ENCODE peak calls at places on chromosomes 5 and 9, in six cellular contexts. One of them, this sample, is unnamed.

GRCh38 chr5:128201065-128201926 is 117.7 kb downstream of the SLC12A2 start:
- DNase-seq in GM23338: peak
- DNase-seq in endodermal cell: peak
- DNase-seq in AG09309: no peak
- DNase-seq in MCF 10A: peak
- DNase-seq in lung: peak
- DNase-seq in this sample: no peak

GRCh38 chr9:120783611-120784047 is 9.6 kb downstream of the FBXW2 start:
- DNase-seq in GM23338: no peak
- DNase-seq in endodermal cell: no peak
- DNase-seq in AG09309: peak
- DNase-seq in MCF 10A: peak
- DNase-seq in lung: no peak
- DNase-seq in this sample: no peak

GRCh38 chr9:6757132-6757987 is at the start of gene KDM4C:
- DNase-seq in GM23338: peak
- DNase-seq in endodermal cell: peak
- DNase-seq in AG09309: peak
- DNase-seq in MCF 10A: peak
- DNase-seq in lung: peak
- DNase-seq in this sample: peak

GRCh38 chr5:95113489-95113888 is 171.4 kb downstream of the MCTP1 start:
- DNase-seq in GM23338: peak
- DNase-seq in endodermal cell: peak
- DNase-seq in AG09309: peak
- DNase-seq in MCF 10A: no peak
- DNase-seq in lung: no peak
- DNase-seq in this sample: no peak

GRCh38 chr9:113219186-113219936 is 1.7 kb downstream of the FKBP15 start:
- DNase-seq in GM23338: no peak
- DNase-seq in endodermal cell: no peak
- DNase-seq in AG09309: no peak
- DNase-seq in MCF 10A: no peak
- DNase-seq in lung: no peak
- DNase-seq in this sample: no peak

GRCh38 chr5:41112486-41113455 is 41.6 kb upstream of the MROH2B start:
- DNase-seq in GM23338: no peak
- DNase-seq in endodermal cell: no peak
- DNase-seq in AG09309: peak
- DNase-seq in MCF 10A: no peak
- DNase-seq in lung: no peak
- DNase-seq in this sample: peak

GRCh38 chr9:20378851-20379250 is 243.4 kb downstream of the MLLT3 start:
- DNase-seq in GM23338: no peak
- DNase-seq in endodermal cell: no peak
- DNase-seq in AG09309: no peak
- DNase-seq in MCF 10A: no peak
- DNase-seq in lung: no peak
- DNase-seq in this sample: no peak

GRCh38 chr9:118059520-118060278 is 355.5 kb downstream of the TLR4 start:
- DNase-seq in GM23338: peak
- DNase-seq in endodermal cell: peak
- DNase-seq in AG09309: no peak
- DNase-seq in MCF 10A: peak
- DNase-seq in lung: no peak
- DNase-seq in this sample: no peak

GRCh38 chr9:77022783-77023440 is 3.5 kb downstream of the FOXB2 start:
- DNase-seq in GM23338: peak
- DNase-seq in endodermal cell: peak
- DNase-seq in AG09309: no peak
- DNase-seq in MCF 10A: no peak
- DNase-seq in lung: no peak
- DNase-seq in this sample: no peak

GRCh38 chr5:172881691-172882370 is 47.8 kb downstream of the ERGIC1 start:
- DNase-seq in GM23338: no peak
- DNase-seq in endodermal cell: no peak
- DNase-seq in AG09309: no peak
- DNase-seq in MCF 10A: no peak
- DNase-seq in lung: no peak
- DNase-seq in this sample: no peak

GRCh38 chr5:133246053-133246370 is 194.2 kb downstream of the HSPA4 start:
- DNase-seq in GM23338: no peak
- DNase-seq in endodermal cell: no peak
- DNase-seq in AG09309: no peak
- DNase-seq in MCF 10A: no peak
- DNase-seq in lung: no peak
- DNase-seq in this sample: no peak

GRCh38 chr5:111697881-111698757 is 58.9 kb downstream of the NREP start:
- DNase-seq in GM23338: peak
- DNase-seq in endodermal cell: peak
- DNase-seq in AG09309: peak
- DNase-seq in MCF 10A: peak
- DNase-seq in lung: no peak
- DNase-seq in this sample: no peak
- TF ChIP-seq CTCF in GM23338: peak
- TF ChIP-seq CTCF in endodermal cell: peak
- TF ChIP-seq CTCF in AG09309: peak
- TF ChIP-seq CTCF in MCF 10A: no peak
- TF ChIP-seq CTCF in lung: no peak
- TF ChIP-seq CTCF in this sample: peak

DNA sequence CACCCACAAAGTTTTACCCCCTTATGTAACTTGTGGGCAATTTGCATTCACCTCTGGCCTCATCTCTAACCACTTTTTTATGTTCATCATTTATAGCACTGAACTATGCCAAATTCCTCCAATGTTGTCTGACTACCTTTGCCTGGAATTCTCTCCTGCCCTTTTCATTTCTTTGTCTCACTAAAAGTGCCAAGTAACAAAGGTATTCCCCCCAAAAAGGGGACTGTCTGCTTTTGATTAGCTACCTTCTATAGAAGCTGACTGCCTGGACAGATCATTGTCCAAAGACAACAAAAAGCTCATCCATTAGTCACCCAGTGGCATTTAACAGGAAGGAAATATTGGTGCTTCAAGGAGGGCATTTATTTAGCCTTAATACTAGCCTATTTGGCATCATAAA is 189.9 kb upstream of the VCAN start:
- DNase-seq in GM23338: no peak
- DNase-seq in endodermal cell: no peak
- DNase-seq in AG09309: peak
- DNase-seq in MCF 10A: peak
- DNase-seq in lung: no peak
- DNase-seq in this sample: no peak
- TF ChIP-seq CTCF in GM23338: no peak
- TF ChIP-seq CTCF in endodermal cell: no peak
- TF ChIP-seq CTCF in AG09309: no peak
- TF ChIP-seq CTCF in MCF 10A: no peak
- TF ChIP-seq CTCF in lung: no peak
- TF ChIP-seq CTCF in this sample: no peak

GRCh38 chr5:106174903-106175302 is 1495.8 kb downstream of the EFNA5 start:
- DNase-seq in GM23338: no peak
- DNase-seq in endodermal cell: no peak
- DNase-seq in AG09309: no peak
- DNase-seq in MCF 10A: peak
- DNase-seq in lung: no peak
- DNase-seq in this sample: no peak
- TF ChIP-seq CTCF in GM23338: no peak
- TF ChIP-seq CTCF in endodermal cell: no peak
- TF ChIP-seq CTCF in AG09309: no peak
- TF ChIP-seq CTCF in MCF 10A: no peak
- TF ChIP-seq CTCF in lung: no peak
- TF ChIP-seq CTCF in this sample: no peak

GRCh38 chr5:91182763-91183162 is 200.4 kb downstream of the ARRDC3 start:
- DNase-seq in GM23338: peak
- DNase-seq in endodermal cell: peak
- DNase-seq in AG09309: peak
- DNase-seq in MCF 10A: no peak
- DNase-seq in lung: no peak
- DNase-seq in this sample: no peak
- TF ChIP-seq CTCF in GM23338: no peak
- TF ChIP-seq CTCF in endodermal cell: peak
- TF ChIP-seq CTCF in AG09309: peak
- TF ChIP-seq CTCF in MCF 10A: no peak
- TF ChIP-seq CTCF in lung: no peak
- TF ChIP-seq CTCF in this sample: peak

DNA sequence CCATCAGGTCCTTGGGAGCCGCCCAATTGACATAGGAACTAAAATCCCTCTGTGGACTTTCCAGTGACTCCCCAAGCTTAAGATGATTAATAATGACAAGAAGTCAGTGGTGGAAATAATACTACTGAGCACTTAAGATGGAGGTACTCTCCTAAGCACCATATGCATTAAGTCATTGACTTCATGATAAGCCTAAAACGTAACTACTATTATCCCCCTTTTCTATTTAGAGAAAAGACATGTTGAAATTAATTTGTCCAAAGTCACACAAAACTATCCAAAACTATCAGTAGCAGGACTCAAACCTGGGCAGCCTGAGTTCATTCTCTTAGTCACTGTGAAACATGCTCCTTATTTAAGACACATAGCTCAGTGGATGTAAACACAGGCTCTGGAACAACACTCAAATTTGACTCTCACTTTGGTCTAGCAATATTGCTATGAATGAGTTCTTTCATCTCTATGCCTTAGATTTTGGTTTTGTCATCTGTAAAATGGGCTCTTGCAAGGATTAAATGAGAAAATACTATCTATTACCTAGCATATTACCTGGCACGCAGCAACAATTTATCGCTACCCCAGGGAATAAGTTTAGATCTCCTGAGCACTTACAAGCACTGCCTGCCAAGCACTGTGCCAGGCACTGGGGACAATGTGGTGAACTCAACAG is 9.5 kb downstream of the SPRY4 start:
- DNase-seq in GM23338: no peak
- DNase-seq in endodermal cell: no peak
- DNase-seq in AG09309: no peak
- DNase-seq in MCF 10A: no peak
- DNase-seq in lung: no peak
- DNase-seq in this sample: no peak
- TF ChIP-seq CTCF in GM23338: no peak
- TF ChIP-seq CTCF in endodermal cell: no peak
- TF ChIP-seq CTCF in AG09309: no peak
- TF ChIP-seq CTCF in MCF 10A: no peak
- TF ChIP-seq CTCF in lung: no peak
- TF ChIP-seq CTCF in this sample: no peak

GRCh38 chr5:115309751-115310370 is 13.4 kb upstream of the CCDC112 start:
- DNase-seq in GM23338: peak
- DNase-seq in endodermal cell: no peak
- DNase-seq in AG09309: peak
- DNase-seq in MCF 10A: peak
- DNase-seq in lung: no peak
- DNase-seq in this sample: peak
- TF ChIP-seq CTCF in GM23338: peak
- TF ChIP-seq CTCF in endodermal cell: peak
- TF ChIP-seq CTCF in AG09309: peak
- TF ChIP-seq CTCF in MCF 10A: peak
- TF ChIP-seq CTCF in lung: peak
- TF ChIP-seq CTCF in this sample: peak

DNA sequence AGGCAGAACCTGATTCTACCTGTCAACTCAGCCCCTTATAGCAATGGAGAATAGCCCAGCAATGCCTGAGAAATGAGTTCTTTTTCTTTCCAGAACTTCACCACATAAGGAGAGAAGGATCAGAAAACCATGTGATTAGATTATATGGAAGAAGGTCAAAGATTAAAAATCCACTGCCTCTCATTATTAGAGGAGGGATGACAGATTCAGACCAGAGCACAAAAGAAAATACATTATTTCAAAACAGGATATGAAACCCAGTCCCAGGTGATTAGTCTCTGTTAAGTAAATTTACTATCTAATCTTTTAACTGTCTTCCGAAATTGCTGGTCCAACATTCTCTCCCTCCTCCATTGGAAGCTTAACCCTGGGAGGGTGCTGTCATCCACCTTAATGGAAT is 322.4 kb downstream of the SLIT3 start:
- DNase-seq in GM23338: no peak
- DNase-seq in endodermal cell: no peak
- DNase-seq in AG09309: no peak
- DNase-seq in MCF 10A: no peak
- DNase-seq in lung: no peak
- DNase-seq in this sample: no peak
- TF ChIP-seq CTCF in GM23338: no peak
- TF ChIP-seq CTCF in endodermal cell: no peak
- TF ChIP-seq CTCF in AG09309: no peak
- TF ChIP-seq CTCF in MCF 10A: no peak
- TF ChIP-seq CTCF in lung: no peak
- TF ChIP-seq CTCF in this sample: no peak

DNA sequence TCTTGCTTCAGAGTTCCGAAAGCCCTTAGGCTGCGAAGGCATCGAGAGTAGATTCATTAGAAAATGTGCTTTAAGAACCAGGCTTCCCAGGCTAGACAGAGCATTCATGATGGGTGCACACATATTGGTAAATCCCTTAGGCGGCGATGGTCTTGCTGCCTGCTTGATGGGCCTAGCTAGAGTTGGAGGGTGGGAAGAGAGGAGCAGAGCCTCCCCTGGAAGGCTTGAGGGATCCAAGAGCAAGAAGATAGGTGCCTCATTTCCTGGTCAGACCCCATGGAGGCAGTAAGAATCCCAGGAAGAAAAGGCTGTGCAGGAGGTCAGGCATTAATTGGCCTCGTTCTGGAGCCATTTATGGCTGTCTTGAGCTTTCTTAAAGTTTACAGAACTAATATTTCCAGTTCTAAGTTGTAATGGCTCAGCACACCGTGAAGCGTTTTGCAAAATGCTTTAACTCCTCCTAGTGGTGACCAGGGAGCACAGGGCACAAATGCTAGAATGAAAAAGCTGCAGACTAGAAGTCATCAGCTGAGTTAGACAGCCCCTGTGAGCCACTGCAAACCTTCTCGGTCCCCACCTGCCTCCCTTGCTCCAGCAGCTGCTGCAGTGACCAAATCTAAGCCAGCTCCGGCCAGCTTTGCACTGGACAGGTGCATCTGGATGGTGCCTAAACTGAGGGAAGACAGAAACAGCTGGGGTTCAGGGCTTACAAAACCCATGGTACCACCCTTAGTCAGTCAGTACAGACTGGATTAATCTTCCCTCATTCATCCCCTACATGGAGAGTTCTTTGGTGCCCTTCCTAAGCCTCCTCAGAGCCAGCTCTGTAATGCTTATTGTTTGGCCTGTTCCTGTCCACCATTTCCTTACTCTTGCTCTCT is 14.7 kb downstream of the SLC45A2 start:
- DNase-seq in GM23338: peak
- DNase-seq in endodermal cell: peak
- DNase-seq in AG09309: no peak
- DNase-seq in MCF 10A: peak
- DNase-seq in lung: no peak
- DNase-seq in this sample: peak
- TF ChIP-seq CTCF in GM23338: peak
- TF ChIP-seq CTCF in endodermal cell: peak
- TF ChIP-seq CTCF in AG09309: peak
- TF ChIP-seq CTCF in MCF 10A: peak
- TF ChIP-seq CTCF in lung: peak
- TF ChIP-seq CTCF in this sample: peak

DNA sequence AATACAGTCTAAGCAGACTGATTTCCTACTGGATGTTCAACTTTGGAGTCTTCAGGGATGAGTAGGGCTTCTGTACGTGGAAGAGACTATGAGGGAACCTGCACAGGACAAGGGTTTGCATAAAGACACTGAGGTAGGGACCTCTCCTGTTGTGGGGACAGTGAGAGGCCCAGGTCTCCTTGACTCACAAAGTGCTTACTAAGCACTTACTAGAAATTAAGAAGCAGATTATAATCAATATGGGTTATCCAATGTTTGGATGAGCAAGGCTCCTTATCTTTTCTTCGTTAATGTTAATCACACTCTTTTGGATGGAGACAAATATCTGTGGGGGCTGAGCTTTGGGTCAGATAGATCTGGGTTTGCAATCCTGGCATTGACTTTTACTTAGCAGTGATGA is 45.8 kb downstream of the PDCD1LG2 start:
- DNase-seq in GM23338: no peak
- DNase-seq in endodermal cell: no peak
- DNase-seq in AG09309: no peak
- DNase-seq in MCF 10A: no peak
- DNase-seq in lung: no peak
- DNase-seq in this sample: no peak
- TF ChIP-seq CTCF in GM23338: no peak
- TF ChIP-seq CTCF in endodermal cell: no peak
- TF ChIP-seq CTCF in AG09309: no peak
- TF ChIP-seq CTCF in MCF 10A: no peak
- TF ChIP-seq CTCF in lung: no peak
- TF ChIP-seq CTCF in this sample: no peak

This sample was measured in AG09319.